ENCODE peak calls at places on chromosome X, in six cellular contexts. O is trophoblast cell, T is neuronal stem cell, F is IMR-90, I is mesenchymal stem cell, C is H1. X is an unnamed sample.

GRCh38 chrX:15430584-15430983 is 46.4 kb upstream of the VEGFD start:
- DNase-seq in O (no peak), T (no peak), F (no peak), I (no peak), C (no peak), X (no peak)

GRCh38 chrX:57172544-57172943 is 35.3 kb upstream of the SPIN2A start:
- DNase-seq in O (no peak), T (no peak), F (no peak), I (no peak), C (no peak), X (no peak)

GRCh38 chrX:111363741-111364140 is 48.3 kb downstream of the DCX start:
- DNase-seq in O (no peak), T (no peak), F (no peak), I (no peak), C (no peak), X (no peak)

GRCh38 chrX:53686151-53686885 is at the start of gene HUWE1:
- DNase-seq in O (peak), T (peak), F (peak), I (peak), C (peak), X (peak)

GRCh38 chrX:44876076-44876475 is 3.1 kb downstream of the KDM6A start:
- DNase-seq in O (peak), T (no peak), F (peak), I (no peak), C (no peak), X (no peak)

GRCh38 chrX:2548731-2549423 is 48.1 kb upstream of the DHRSX start:
- DNase-seq in O (no peak), T (no peak), F (no peak), I (no peak), C (peak), X (peak)

GRCh38 chrX:41164469-41164868 is 79.2 kb downstream of the USP9X start:
- DNase-seq in O (no peak), T (no peak), F (no peak), I (no peak), C (no peak), X (no peak)

GRCh38 chrX:1598876-1599790 is 7.7 kb downstream of the AKAP17A start:
- DNase-seq in O (no peak), T (no peak), F (no peak), I (no peak), C (peak), X (no peak)

GRCh38 chrX:78754917-78755316 is 7.4 kb downstream of the LPAR4 start:
- DNase-seq in O (no peak), T (no peak), F (no peak), I (no peak), C (no peak), X (no peak)

GRCh38 chrX:53684415-53685192 is 1.9 kb downstream of the HUWE1 start:
- DNase-seq in O (no peak), T (no peak), F (no peak), I (no peak), C (no peak), X (no peak)

GRCh38 chrX:109840585-109840984 is 107.5 kb upstream of the ACSL4 start:
- DNase-seq in O (peak), T (no peak), F (peak), I (peak), C (no peak), X (no peak)

GRCh38 chrX:134803551-134804183 is 145.4 kb upstream of the PLAC1 start:
- DNase-seq in O (no peak), T (no peak), F (no peak), I (no peak), C (no peak), X (no peak)

GRCh38 chrX:150844016-150844415 is 54.5 kb downstream of the CD99L2 start:
- DNase-seq in O (peak), T (no peak), F (no peak), I (no peak), C (no peak), X (no peak)

GRCh38 chrX:150841466-150842197 is 56.8 kb downstream of the CD99L2 start:
- DNase-seq in O (peak), T (no peak), F (peak), I (peak), C (no peak), X (no peak)

GRCh38 chrX:150845091-150845490 is 53.4 kb downstream of the CD99L2 start:
- DNase-seq in O (peak), T (no peak), F (no peak), I (no peak), C (no peak), X (no peak)

GRCh38 chrX:150846130-150846529 is 52.3 kb downstream of the CD99L2 start:
- DNase-seq in O (no peak), T (no peak), F (no peak), I (no peak), C (no peak), X (no peak)

DNA sequence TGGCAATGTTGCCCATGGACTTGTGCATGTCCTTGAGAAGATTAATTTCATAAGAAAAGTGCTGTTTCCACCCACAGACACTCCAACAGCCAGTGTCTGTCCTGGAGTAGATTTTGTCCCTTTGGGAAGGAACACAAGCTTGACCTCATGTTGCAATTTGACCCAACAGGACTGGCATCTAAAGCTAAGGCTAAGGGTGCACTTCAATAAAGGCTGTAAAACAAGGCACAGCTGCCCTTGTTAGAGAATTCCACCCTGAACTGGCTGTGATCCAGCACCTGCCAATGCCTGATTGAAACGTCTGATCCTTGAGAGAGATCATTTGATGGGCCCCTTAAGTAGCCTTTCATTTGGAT is 56.3 kb downstream of the CD99L2 start:
- DNase-seq in O (no peak), T (no peak), F (no peak), I (no peak), C (no peak), X (no peak)
- H3K18ac ChIP-seq in O (no peak), T (no peak), F (no peak), I (no peak), C (no peak), X (no peak)

DNA sequence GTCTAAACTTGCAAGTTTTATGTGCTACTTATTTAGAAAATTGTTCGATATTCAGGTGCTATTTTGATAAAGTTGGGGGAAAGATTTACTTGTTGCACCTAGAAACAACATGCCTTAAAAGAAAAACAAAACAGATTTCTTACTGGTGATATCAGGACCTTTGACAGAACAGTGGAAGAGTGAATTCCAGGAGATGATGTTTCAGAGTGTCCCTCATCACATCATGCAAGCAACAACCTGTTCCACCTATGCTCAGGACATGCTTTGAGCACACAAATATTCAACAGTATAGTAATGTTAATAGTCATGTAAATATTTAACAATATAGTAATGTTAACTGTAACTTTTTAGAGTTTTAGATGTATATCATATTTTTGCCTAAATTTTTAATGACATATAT is 23.9 kb upstream of the RNF128 start:
- DNase-seq in O (no peak), T (no peak), F (no peak), I (no peak), C (no peak), X (no peak)
- H4K91ac ChIP-seq in O (no peak), T (no peak), F (no peak), I (no peak), C (no peak), X (no peak)

DNA sequence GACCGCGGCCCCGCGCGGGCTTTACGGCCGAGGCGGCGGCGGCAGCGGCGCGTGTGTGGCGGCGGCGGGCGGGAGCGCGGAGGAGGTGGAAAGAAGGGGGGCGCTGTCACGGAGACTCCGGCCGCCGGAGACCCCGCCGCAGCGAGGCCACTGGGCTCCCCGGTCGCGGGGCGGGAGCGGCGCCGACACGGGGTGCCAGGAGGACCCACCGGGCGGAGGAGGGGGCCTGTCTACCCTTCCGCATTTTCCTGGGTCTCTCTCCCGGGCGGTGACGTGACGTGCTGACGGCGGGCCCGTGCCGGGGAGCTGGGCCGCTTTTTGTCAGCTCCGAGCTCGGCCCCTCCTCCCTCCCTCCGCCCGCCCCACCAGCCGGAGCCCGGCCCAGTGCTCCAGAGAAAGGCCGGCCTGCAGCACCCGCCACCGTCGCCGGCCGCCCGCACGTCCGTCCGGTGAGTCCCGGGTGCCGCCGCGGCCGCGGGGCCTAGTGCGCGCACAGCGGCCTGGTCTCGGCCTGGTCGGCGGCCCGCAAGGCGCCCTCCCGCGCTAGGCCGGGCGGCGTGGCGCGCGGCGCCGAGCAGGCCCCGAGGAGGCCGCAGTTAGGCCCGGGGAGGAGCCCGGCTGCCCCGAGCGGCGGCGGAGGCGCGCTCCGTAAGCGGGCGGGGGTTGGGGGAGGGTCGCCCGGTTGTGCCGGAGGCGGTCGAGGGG is at the start of gene ZFX:
- DNase-seq in O (peak), T (peak), F (peak), I (peak), C (peak), X (peak)
- H3K4ac ChIP-seq in O (peak), T (no peak), F (peak), I (peak), C (no peak), X (no peak)

GRCh38 chrX:139204903-139205667 is 325.5 kb upstream of the F9 start:
- DNase-seq in O (no peak), T (no peak), F (no peak), I (no peak), C (peak), X (peak)

GRCh38 chrX:139202742-139203410 is 327.7 kb upstream of the F9 start:
- DNase-seq in O (no peak), T (no peak), F (no peak), I (no peak), C (peak), X (peak)

GRCh38 chrX:139201924-139202323 is 328.6 kb upstream of the F9 start:
- DNase-seq in O (no peak), T (no peak), F (no peak), I (no peak), C (no peak), X (no peak)

GRCh38 chrX:139204576-139204902 is 326.0 kb upstream of the F9 start:
- DNase-seq in O (no peak), T (no peak), F (no peak), I (no peak), C (no peak), X (no peak)

DNA sequence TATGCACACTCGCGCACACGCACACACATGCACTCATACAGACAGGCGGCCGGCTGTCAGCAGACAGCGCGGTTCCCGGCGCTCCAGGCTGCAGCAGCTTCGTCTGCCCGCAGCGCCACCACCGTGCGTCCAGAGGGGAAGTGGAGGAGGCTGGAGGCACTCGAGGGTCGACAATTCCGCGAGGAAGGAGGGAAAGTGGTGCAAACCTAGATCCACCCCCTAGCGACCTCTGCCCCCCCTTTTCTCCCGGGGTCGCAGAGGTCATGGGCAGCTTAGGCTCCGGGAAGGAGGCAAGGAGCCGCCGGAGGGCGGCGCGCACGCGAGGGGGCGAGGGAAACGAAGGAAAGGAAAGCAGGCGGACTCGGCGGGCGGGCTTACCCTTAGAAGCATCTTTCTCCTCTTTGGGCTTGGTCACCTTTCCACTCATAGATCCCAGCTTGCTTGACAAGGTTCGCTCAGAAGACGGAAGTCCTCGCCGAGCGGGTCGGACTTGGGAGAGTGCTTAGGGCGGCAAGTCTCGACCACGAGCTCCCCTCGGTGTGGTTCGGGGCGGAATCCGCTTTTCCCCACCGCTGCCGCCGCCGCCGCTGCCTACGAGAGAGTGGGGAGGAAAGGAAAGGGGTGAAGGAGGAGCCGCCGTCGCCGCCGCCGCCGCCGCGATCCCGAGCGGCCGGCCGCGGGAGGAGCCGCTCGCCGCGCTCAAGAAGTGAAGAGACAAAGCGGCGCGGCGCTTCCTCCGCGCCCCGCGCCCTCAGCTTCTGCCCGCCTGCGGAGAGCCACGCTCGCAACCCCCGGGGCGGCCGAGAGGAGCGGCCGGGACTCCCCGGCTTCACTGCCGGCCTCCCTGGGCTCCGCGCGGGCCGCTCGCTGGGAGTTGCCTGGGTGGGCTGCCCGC is 326.6 kb upstream of the F9 start:
- DNase-seq in O (peak), T (no peak), F (no peak), I (no peak), C (peak), X (no peak)
- H3K18ac ChIP-seq in O (no peak), T (peak), F (no peak), I (no peak), C (no peak), X (no peak)

DNA sequence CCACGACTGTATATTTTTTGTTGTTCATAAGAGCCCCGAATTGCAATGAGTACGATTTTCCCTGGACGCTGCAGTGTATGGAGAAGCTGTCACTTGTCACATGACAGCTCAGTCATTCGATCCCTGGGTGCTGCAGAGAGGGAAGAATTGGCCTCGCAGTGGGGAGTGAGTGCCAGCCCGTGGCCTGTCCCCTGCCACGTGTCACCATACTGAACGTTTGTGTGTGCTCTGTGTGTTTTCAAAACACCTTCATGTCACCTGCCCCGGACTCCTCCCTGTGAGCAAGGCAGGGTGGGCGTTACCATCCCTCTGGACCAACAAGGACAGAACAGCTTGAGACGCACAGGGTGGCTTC is 77.9 kb downstream of the TBL1X start:
- DNase-seq in O (no peak), T (no peak), F (no peak), I (no peak), C (no peak), X (no peak)
- H4K91ac ChIP-seq in O (no peak), T (no peak), F (no peak), I (no peak), C (no peak), X (no peak)

DNA sequence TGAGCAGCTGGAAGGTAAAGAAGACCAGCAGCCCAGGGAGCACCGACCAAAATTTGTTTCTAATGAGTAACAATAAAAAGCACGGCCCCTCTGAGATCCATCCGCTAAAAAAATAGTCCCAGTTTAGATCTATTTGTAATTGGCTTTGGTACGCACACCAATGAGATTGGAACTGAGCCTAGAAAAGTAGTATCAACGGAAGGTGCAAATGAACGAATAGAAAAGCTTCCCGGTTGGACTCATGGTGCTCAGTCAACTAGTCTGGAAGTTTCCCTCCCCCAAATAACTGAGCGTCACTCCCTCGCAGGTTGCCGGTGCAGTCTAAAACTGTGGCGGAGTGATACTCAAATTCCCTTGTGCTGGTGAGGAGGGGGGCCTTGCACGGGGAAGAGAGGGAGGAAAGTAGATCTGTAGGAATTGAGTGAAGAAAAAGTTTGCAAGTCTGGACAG is at the start of gene COL4A5:
- DNase-seq in O (peak), T (peak), F (peak), I (peak), C (peak), X (peak)
- H3K4ac ChIP-seq in O (peak), T (no peak), F (peak), I (peak), C (no peak), X (no peak)